ENCODE peak calls at places on chromosomes 4 and X, in four cellular contexts. One of them, this sample, is unnamed.

GRCh38 chrX:52979993-52980392 is 21.7 kb upstream of the FAM156A start:
- DNase-seq in GM12878: no peak
- DNase-seq in SK-N-SH: no peak
- DNase-seq in HepG2: peak; percentile 88
- DNase-seq in this sample: no peak

GRCh38 chrX:110413727-110414124 is 55.1 kb downstream of the RTL9 start:
- DNase-seq in GM12878: no peak
- DNase-seq in HepG2: no peak
- DNase-seq in SK-N-SH: no peak
- DNase-seq in this sample: no peak

GRCh38 chrX:32289356-32289755 is 922.0 kb downstream of the DMD start:
- DNase-seq in SK-N-SH: no peak
- DNase-seq in HepG2: no peak
- DNase-seq in GM12878: no peak
- DNase-seq in this sample: no peak

GRCh38 chrX:151396042-151396826 is 772 bp upstream of the VMA21 start:
- DNase-seq in HepG2: peak; percentile 49
- DNase-seq in SK-N-SH: peak; percentile 15
- DNase-seq in GM12878: peak; percentile 2
- DNase-seq in this sample: no peak

GRCh38 chr4:28787947-28788346 is 1927.3 kb downstream of the STIM2 start:
- DNase-seq in GM12878: no peak
- DNase-seq in SK-N-SH: no peak
- DNase-seq in HepG2: no peak
- DNase-seq in this sample: no peak

GRCh38 chr4:107519057-107519456 is 201.0 kb downstream of the PAPSS1 start:
- DNase-seq in HepG2: peak; percentile 25
- DNase-seq in GM12878: no peak
- DNase-seq in SK-N-SH: peak; percentile 25
- DNase-seq in this sample: no peak

GRCh38 chr4:112075129-112075753 is 70.0 kb upstream of the FAM241A start:
- DNase-seq in GM12878: no peak
- DNase-seq in SK-N-SH: peak; percentile 50
- DNase-seq in HepG2: peak; percentile 57
- DNase-seq in this sample: no peak

GRCh38 chr4:32140636-32141035 is 1420.5 kb downstream of the PCDH7 start:
- DNase-seq in SK-N-SH: no peak
- DNase-seq in GM12878: no peak
- DNase-seq in HepG2: no peak
- DNase-seq in this sample: no peak

GRCh38 chr4:25356068-25356467 is 21.0 kb upstream of the ANAPC4 start:
- DNase-seq in HepG2: no peak
- DNase-seq in SK-N-SH: no peak
- DNase-seq in GM12878: no peak
- DNase-seq in this sample: no peak

GRCh38 chr4:68109891-68110290 is 19.8 kb downstream of the TMPRSS11F start:
- DNase-seq in GM12878: no peak
- DNase-seq in HepG2: no peak
- DNase-seq in SK-N-SH: no peak
- DNase-seq in this sample: no peak

GRCh38 chr4:8211229-8211628 is 12.1 kb downstream of the SH3TC1 start:
- DNase-seq in SK-N-SH: no peak
- DNase-seq in HepG2: no peak
- DNase-seq in GM12878: no peak
- DNase-seq in this sample: no peak

GRCh38 chrX:119228506-119229290 is 7.4 kb upstream of the PGRMC1 start:
- DNase-seq in HepG2: no peak
- DNase-seq in GM12878: no peak
- DNase-seq in SK-N-SH: no peak
- DNase-seq in this sample: no peak
- TF ChIP-seq TAF1 in HepG2: no peak
- TF ChIP-seq TAF1 in GM12878: no peak
- TF ChIP-seq TAF1 in SK-N-SH: no peak
- TF ChIP-seq TAF1 in this sample: no peak

DNA sequence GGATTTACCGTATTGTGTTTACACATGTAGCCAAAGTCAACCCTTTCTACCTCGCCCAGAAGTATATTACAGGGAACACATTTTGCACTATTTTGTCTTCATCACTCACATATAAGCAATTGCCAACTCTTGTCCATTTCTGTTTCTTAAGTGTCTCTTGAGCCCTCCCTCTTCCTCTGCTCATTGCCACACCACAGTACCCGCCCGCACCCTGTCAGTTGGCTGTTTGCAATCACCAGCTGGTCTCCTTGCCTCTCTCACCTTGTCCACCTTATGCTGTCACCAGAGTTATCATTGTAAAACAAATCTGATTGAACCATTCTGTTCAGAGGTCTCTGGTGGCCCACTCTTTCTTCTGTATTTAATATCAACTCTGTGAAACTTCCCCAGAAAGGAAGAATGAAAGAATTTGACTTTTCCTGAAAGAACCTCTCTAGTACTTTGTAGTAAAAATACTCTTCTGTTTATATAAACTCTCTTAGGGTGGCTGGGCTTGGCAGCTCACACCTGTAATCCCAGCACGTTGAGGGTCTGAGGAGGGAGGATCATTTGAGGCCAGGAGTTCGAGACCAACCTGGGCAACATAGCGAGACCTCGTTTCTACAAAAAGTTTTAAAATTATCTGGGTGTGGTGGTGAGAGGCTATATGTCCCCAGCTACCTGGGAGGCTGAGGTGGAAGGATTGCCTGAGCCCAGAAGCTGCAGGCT is 50.2 kb downstream of the ING2 start:
- DNase-seq in GM12878: no peak
- DNase-seq in SK-N-SH: no peak
- DNase-seq in HepG2: no peak
- DNase-seq in this sample: no peak
- TF ChIP-seq TCF12 in GM12878: no peak
- TF ChIP-seq TCF12 in SK-N-SH: no peak
- TF ChIP-seq TCF12 in HepG2: no peak
- TF ChIP-seq TCF12 in this sample: no peak

GRCh38 chrX:131841496-131842410 is 181.3 kb upstream of the STK26 start:
- DNase-seq in HepG2: peak; percentile 50
- DNase-seq in GM12878: no peak
- DNase-seq in SK-N-SH: peak; percentile 81
- DNase-seq in this sample: no peak
- TF ChIP-seq YY1 in HepG2: no peak
- TF ChIP-seq YY1 in GM12878: peak; percentile 64
- TF ChIP-seq YY1 in SK-N-SH: no peak
- TF ChIP-seq YY1 in this sample: no peak

DNA sequence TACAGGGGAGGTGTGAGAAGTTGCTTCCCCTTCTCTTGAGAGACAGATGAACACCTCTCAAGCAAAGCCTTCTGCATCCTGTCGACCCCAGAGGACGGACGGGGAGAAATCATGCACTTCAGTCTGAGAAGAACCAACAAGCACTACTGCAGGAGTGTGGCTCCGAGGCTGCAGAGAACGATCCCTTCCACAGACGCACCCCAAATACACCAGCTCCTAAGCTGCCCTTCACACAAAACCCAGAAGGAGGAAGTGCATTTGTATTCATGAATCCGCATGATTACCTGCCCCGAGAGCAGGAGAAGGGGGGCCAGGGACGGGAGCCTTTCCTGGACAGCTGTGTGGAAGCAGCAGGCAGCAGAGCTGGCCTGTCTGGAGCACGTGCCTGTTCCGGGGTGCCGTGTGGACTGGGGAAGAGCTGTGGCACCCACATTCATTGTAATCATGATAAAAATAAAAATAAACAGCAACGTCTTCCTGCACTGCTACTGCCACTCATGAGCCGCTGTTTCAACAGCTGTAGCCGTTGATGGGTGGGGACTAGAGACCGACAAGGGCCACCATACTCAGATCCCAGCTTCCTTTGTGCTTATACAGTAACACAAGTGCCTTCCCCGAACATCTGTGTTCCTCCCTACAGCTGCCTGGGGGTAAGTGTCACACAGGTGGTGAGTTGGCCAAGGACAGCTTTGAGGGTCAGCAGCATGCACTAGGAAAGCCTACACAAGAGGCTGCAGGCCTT is 42.9 kb downstream of the ACSL1 start:
- DNase-seq in SK-N-SH: no peak
- DNase-seq in HepG2: no peak
- DNase-seq in GM12878: no peak
- DNase-seq in this sample: no peak
- TF ChIP-seq TAF1 in SK-N-SH: no peak
- TF ChIP-seq TAF1 in HepG2: no peak
- TF ChIP-seq TAF1 in GM12878: no peak
- TF ChIP-seq TAF1 in this sample: no peak

DNA sequence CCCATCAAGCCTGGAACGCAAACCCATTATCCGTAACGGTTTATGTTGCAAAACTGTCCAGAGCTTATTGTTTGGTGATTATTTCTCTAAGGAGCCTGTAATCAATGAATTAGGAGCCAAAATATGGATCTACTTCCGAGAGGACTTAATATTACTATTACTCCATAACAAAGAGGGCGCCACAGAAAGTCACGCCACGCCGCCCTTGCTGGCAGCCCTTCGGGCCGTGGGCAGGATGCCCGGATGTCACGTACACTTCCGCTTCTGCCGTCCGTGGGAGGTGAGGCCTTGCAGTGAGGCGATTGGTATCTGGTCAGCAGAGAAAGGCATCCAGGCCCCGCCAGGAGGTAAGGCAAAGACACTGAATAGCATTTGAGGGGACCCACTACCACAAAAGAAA is at the start of gene MAGEB10:
- DNase-seq in HepG2: no peak
- DNase-seq in SK-N-SH: no peak
- DNase-seq in GM12878: no peak
- DNase-seq in this sample: no peak
- TF ChIP-seq TCF12 in HepG2: no peak
- TF ChIP-seq TCF12 in SK-N-SH: no peak
- TF ChIP-seq TCF12 in GM12878: no peak
- TF ChIP-seq TCF12 in this sample: no peak

GRCh38 chrX:15619053-15619772 is 18.5 kb upstream of the ACE2 start:
- DNase-seq in HepG2: no peak
- DNase-seq in GM12878: no peak
- DNase-seq in SK-N-SH: no peak
- DNase-seq in this sample: no peak
- TF ChIP-seq YY1 in HepG2: no peak
- TF ChIP-seq YY1 in GM12878: no peak
- TF ChIP-seq YY1 in SK-N-SH: no peak
- TF ChIP-seq YY1 in this sample: no peak

DNA sequence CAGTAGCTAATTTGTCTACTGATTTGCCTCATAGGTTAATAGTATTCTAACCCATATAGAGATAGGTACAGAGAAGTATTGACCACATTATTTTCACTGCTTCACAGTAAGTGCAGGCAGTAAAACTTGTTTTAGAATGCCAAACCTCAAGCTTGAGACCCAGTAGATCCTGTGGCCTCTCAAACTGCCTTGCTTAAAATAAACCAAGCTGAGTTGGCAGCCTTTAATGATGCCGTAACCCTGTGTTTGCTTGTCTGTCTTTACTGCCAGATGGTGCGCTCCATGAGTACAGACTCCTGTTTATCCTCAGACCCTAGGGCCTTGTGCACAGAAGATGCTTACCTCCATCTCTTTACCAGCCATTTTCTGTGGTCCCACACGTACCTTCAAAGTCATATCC is 50.8 kb downstream of the ANXA3 start:
- DNase-seq in GM12878: no peak
- DNase-seq in HepG2: no peak
- DNase-seq in SK-N-SH: no peak
- DNase-seq in this sample: no peak
- TF ChIP-seq TAF1 in GM12878: no peak
- TF ChIP-seq TAF1 in HepG2: no peak
- TF ChIP-seq TAF1 in SK-N-SH: no peak
- TF ChIP-seq TAF1 in this sample: no peak

GRCh38 chr4:40214038-40214437 is 17.2 kb downstream of the RHOH start:
- DNase-seq in GM12878: no peak
- DNase-seq in HepG2: no peak
- DNase-seq in SK-N-SH: no peak
- DNase-seq in this sample: no peak
- TF ChIP-seq TCF12 in GM12878: no peak
- TF ChIP-seq TCF12 in HepG2: no peak
- TF ChIP-seq TCF12 in SK-N-SH: no peak
- TF ChIP-seq TCF12 in this sample: no peak

DNA sequence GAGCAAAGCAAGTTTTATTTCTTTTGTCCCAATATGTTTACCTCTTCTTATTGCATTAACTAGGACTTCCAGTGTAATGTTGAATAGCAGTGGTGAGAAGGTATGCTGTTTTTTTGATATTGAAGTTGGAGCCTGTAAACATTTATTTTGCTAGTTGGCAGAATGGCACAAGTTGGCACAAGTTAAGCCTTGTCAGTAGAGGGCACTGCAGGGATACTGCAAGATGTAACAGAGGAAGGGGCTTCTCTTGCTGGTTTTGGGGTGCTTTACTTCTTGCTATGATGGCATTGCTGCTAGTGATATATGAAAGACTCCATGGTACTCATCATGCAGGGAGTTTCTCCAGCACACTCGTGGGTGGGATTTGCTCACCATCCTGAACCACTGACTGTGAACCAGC is 327.3 kb upstream of the ARX start:
- DNase-seq in SK-N-SH: no peak
- DNase-seq in GM12878: no peak
- DNase-seq in HepG2: no peak
- DNase-seq in this sample: no peak
- TF ChIP-seq YY1 in SK-N-SH: no peak
- TF ChIP-seq YY1 in GM12878: no peak
- TF ChIP-seq YY1 in HepG2: no peak
- TF ChIP-seq YY1 in this sample: no peak

GRCh38 chrX:1137531-1137930 is 74.9 kb downstream of the CRLF2 start:
- DNase-seq in HepG2: no peak
- DNase-seq in GM12878: no peak
- DNase-seq in SK-N-SH: no peak
- DNase-seq in this sample: no peak
- TF ChIP-seq TAF1 in HepG2: no peak
- TF ChIP-seq TAF1 in GM12878: no peak
- TF ChIP-seq TAF1 in SK-N-SH: no peak
- TF ChIP-seq TAF1 in this sample: no peak

This sample was measured in H1.